ENCODE peak calls at places on chromosomes 11 and 22, in nine cellular contexts. J, N, E, U, O, Y, P, D and H are unnamed samples. For H3K27me3, the result is how much of the 10 kb centered on the place peaks cover.

GRCh38 chr11:57514538-57515331 is 767 bp downstream of the SLC43A1 start:
- DNase-seq in J (no peak), N (peak), E (peak), U (peak), O (no peak), Y (peak), P (peak), D (peak), H (peak)

GRCh38 chr11:45301537-45302246 is 15.6 kb upstream of the SYT13 start:
- DNase-seq in J (no peak), N (no peak), E (no peak), U (no peak), O (no peak), Y (no peak), P (no peak), D (no peak), H (no peak)

GRCh38 chr11:21561589-21561988 is 631.3 kb upstream of the ANO5 start:
- DNase-seq in J (no peak), N (no peak), E (no peak), U (no peak), O (no peak), Y (no peak), P (no peak), D (no peak), H (no peak)

GRCh38 chr11:19814421-19814820 is 101.8 kb downstream of the NAV2 start:
- DNase-seq in J (no peak), N (no peak), E (peak), U (no peak), O (no peak), Y (no peak), P (no peak), D (no peak), H (no peak)

GRCh38 chr11:107898270-107898669 is 30.0 kb upstream of the RAB39A start:
- DNase-seq in J (peak), N (no peak), E (no peak), U (no peak), O (peak), Y (peak), P (no peak), D (no peak), H (peak)

GRCh38 chr11:120147094-120147949 is 9.4 kb upstream of the TRIM29 start:
- DNase-seq in J (no peak), N (no peak), E (peak), U (no peak), O (no peak), Y (no peak), P (no peak), D (no peak), H (no peak)

GRCh38 chr11:101866619-101867491 is 48.0 kb upstream of the CEP126 start:
- DNase-seq in J (no peak), N (no peak), E (no peak), U (no peak), O (no peak), Y (peak), P (no peak), D (no peak), H (no peak)

GRCh38 chr11:131658952-131659351 is 288.5 kb downstream of the NTM start:
- DNase-seq in J (no peak), N (no peak), E (no peak), U (no peak), O (no peak), Y (no peak), P (no peak), D (no peak), H (no peak)

GRCh38 chr11:2271327-2272240 is 1.2 kb upstream of the ASCL2 start:
- DNase-seq in J (no peak), N (no peak), E (peak), U (no peak), O (no peak), Y (no peak), P (no peak), D (no peak), H (no peak)

GRCh38 chr11:125167292-125167953 is 2.9 kb downstream of the PKNOX2 start:
- DNase-seq in J (no peak), N (no peak), E (no peak), U (peak), O (no peak), Y (peak), P (peak), D (peak), H (peak)

GRCh38 chr22:42000466-42000865 is 1.9 kb downstream of the WBP2NL start:
- DNase-seq in J (no peak), N (no peak), E (no peak), U (no peak), O (no peak), Y (no peak), P (no peak), D (no peak), H (no peak)

GRCh38 chr11:706439-706956 is 467 bp downstream of the EPS8L2 start:
- DNase-seq in J (no peak), N (no peak), E (peak), U (peak), O (no peak), Y (peak), P (peak), D (peak), H (no peak)

GRCh38 chr11:67280791-67281551 is 8.1 kb upstream of the ANKRD13D start:
- DNase-seq in J (no peak), N (no peak), E (no peak), U (no peak), O (no peak), Y (no peak), P (no peak), D (peak), H (peak)

GRCh38 chr11:82305123-82305522 is 428.5 kb downstream of the FAM181B start:
- DNase-seq in J (no peak), N (no peak), E (no peak), U (no peak), O (no peak), Y (no peak), P (no peak), D (no peak), H (peak)

GRCh38 chr11:14746857-14747256 is 103.3 kb downstream of the PDE3B start:
- DNase-seq in J (no peak), N (no peak), E (no peak), U (no peak), O (no peak), Y (no peak), P (no peak), D (no peak), H (peak)

GRCh38 chr11:19508166-19508565 is 204.5 kb upstream of the NAV2 start:
- DNase-seq in J (peak), N (no peak), E (no peak), U (no peak), O (no peak), Y (peak), P (peak), D (no peak), H (no peak)

GRCh38 chr11:47161134-47161854 is 15.4 kb downstream of the ARFGAP2 start:
- DNase-seq in J (no peak), N (no peak), E (peak), U (peak), O (no peak), Y (peak), P (peak), D (peak), H (peak)

GRCh38 chr11:97361812-97362378 is 972.1 kb downstream of the JRKL start:
- DNase-seq in J (no peak), N (no peak), E (no peak), U (no peak), O (no peak), Y (peak), P (no peak), D (no peak), H (no peak)

GRCh38 chr11:11243790-11244469 is 109.1 kb downstream of the CSNK2A3 start:
- DNase-seq in J (no peak), N (no peak), E (peak), U (no peak), O (no peak), Y (peak), P (peak), D (peak), H (peak)

GRCh38 chr11:134468796-134469195 is 56.8 kb upstream of the B3GAT1 start:
- DNase-seq in J (no peak), N (no peak), E (no peak), U (no peak), O (no peak), Y (no peak), P (no peak), D (no peak), H (no peak)
- H3K27me3 ChIP-seq in J (under half), N (under half), E (under half), U (under half), O (under half), Y (under half), P (half or more), D (under half), H (under half)

DNA sequence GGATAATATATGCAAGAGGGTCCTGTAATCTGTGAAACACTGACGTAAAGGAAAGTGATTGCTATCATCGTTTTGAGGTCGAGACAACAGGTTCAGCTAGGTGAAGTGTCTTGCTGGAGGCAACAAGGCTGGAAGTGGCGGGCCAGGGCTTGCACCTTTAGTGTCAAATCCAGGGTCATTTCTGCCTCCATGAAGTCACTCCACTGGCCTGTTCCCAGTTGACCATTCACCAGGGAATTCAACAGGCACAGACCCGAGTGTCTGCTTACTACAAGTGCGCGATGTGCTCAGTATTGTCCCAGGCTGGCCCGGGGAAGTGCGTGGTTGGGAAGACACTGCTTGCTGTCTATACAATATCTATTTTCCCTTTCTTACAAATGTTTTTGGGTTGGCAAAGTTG is 225.0 kb downstream of the CEP164 start:
- DNase-seq in J (no peak), N (no peak), E (no peak), U (no peak), O (no peak), Y (no peak), P (no peak), D (no peak), H (no peak)
- H3K27me3 ChIP-seq in J (under half), N (under half), E (under half), U (under half), O (under half), Y (half or more), P (under half), D (under half), H (under half)

GRCh38 chr22:44335066-44335839 is 22.5 kb upstream of the SHISAL1 start:
- DNase-seq in J (no peak), N (no peak), E (no peak), U (no peak), O (no peak), Y (no peak), P (no peak), D (no peak), H (no peak)

GRCh38 chr22:44330727-44331660 is 18.2 kb upstream of the SHISAL1 start:
- DNase-seq in J (no peak), N (no peak), E (peak), U (no peak), O (no peak), Y (no peak), P (no peak), D (no peak), H (no peak)

GRCh38 chr22:44331881-44332714 is 19.3 kb upstream of the SHISAL1 start:
- DNase-seq in J (no peak), N (peak), E (no peak), U (no peak), O (no peak), Y (peak), P (peak), D (peak), H (no peak)

GRCh38 chr22:44333847-44334635 is 21.3 kb upstream of the SHISAL1 start:
- DNase-seq in J (no peak), N (no peak), E (no peak), U (no peak), O (no peak), Y (no peak), P (no peak), D (no peak), H (no peak)

GRCh38 chr22:44332946-44333345 is 20.2 kb upstream of the SHISAL1 start:
- DNase-seq in J (no peak), N (no peak), E (no peak), U (no peak), O (no peak), Y (no peak), P (no peak), D (no peak), H (no peak)
- H3K27me3 ChIP-seq in J (under half), N (under half), E (under half), U (under half), O (under half), Y (half or more), P (under half), D (under half), H (under half)

GRCh38 chr22:48403521-48403921 is 1424.2 kb downstream of the BRD1 start:
- DNase-seq in J (no peak), N (no peak), E (no peak), U (no peak), O (no peak), Y (no peak), P (no peak), D (no peak), H (no peak)
- H3K27me3 ChIP-seq in J (under half), N (under half), E (under half), U (under half), O (under half), Y (under half), P (under half), D (under half), H (under half)

GRCh38 chr11:64690235-64690634 is 32.8 kb downstream of the NRXN2 start:
- DNase-seq in J (no peak), N (no peak), E (no peak), U (no peak), O (no peak), Y (no peak), P (no peak), D (no peak), H (no peak)

GRCh38 chr11:64688534-64688982 is 34.4 kb downstream of the NRXN2 start:
- DNase-seq in J (peak), N (peak), E (peak), U (peak), O (peak), Y (peak), P (peak), D (peak), H (peak)

GRCh38 chr11:64692764-64693331 is 30.1 kb downstream of the NRXN2 start:
- DNase-seq in J (no peak), N (no peak), E (no peak), U (no peak), O (no peak), Y (no peak), P (no peak), D (no peak), H (no peak)

GRCh38 chr11:64694026-64694755 is 28.8 kb downstream of the NRXN2 start:
- DNase-seq in J (no peak), N (no peak), E (no peak), U (no peak), O (no peak), Y (no peak), P (no peak), D (no peak), H (no peak)

GRCh38 chr11:64691543-64691942 is 31.5 kb downstream of the NRXN2 start:
- DNase-seq in J (no peak), N (no peak), E (no peak), U (no peak), O (no peak), Y (no peak), P (no peak), D (no peak), H (no peak)
- H3K27me3 ChIP-seq in J (under half), N (under half), E (under half), U (under half), O (half or more), Y (half or more), P (under half), D (under half), H (under half)

GRCh38 chr11:113462830-113463229 is 12.4 kb downstream of the DRD2 start:
- DNase-seq in J (no peak), N (no peak), E (no peak), U (no peak), O (no peak), Y (no peak), P (no peak), D (no peak), H (no peak)
- H3K27me3 ChIP-seq in J (under half), N (under half), E (under half), U (under half), O (under half), Y (under half), P (under half), D (under half), H (under half)